ENCODE peak calls at places on chromosomes 16 and 17, in five cellular contexts. X, D, V, N and A are unnamed samples.
A peak's percentile ranks its signal among the peaks of the same experiment; 100 is the strongest.

GRCh38 chr16:28985611-28986041 is 774 bp downstream of the LAT start:
- DNase-seq in V (no peak), N (no peak), X (no peak), D (no peak), A (peak; percentile 28)

GRCh38 chr16:50281391-50282009 is 15.1 kb downstream of the ADCY7 start:
- DNase-seq in V (no peak), X (no peak), D (no peak), N (no peak), A (no peak)

GRCh38 chr16:27748868-27749546 is 199.1 kb downstream of the KATNIP start:
- DNase-seq in N (peak; percentile 85), X (peak; percentile 82), D (peak; percentile 25), V (peak; percentile 44), A (peak; percentile 93)

GRCh38 chr17:73137376-73137775 is 27.4 kb upstream of the SSTR2 start:
- DNase-seq in D (no peak), N (no peak), X (no peak), V (no peak), A (no peak)

GRCh38 chr17:83145358-83145738 is 65.9 kb downstream of the METRNL start:
- DNase-seq in X (no peak), D (no peak), N (no peak), V (no peak), A (no peak)

GRCh38 chr17:44977740-44978584 is 9.9 kb upstream of the C1QL1 start:
- DNase-seq in N (no peak), V (no peak), X (no peak), D (no peak), A (peak; percentile 68)

GRCh38 chr16:30561212-30561816 is 3.1 kb upstream of the ZNF764 start:
- DNase-seq in D (no peak), X (peak; percentile 76), N (no peak), V (no peak), A (peak; percentile 76)

GRCh38 chr17:52470553-52470952 is 312.0 kb upstream of the CA10 start:
- DNase-seq in X (no peak), N (no peak), V (no peak), D (no peak), A (no peak)

GRCh38 chr17:75933836-75934235 is 7.0 kb downstream of the FBF1 start:
- DNase-seq in D (no peak), V (no peak), X (no peak), N (no peak), A (no peak)

GRCh38 chr16:87828071-87828971 is 41.0 kb downstream of the SLC7A5 start:
- DNase-seq in X (no peak), D (no peak), N (no peak), V (no peak), A (no peak)

GRCh38 chr17:67837965-67838364 is 12.7 kb downstream of the BPTF start:
- DNase-seq in N (no peak), D (no peak), V (no peak), X (no peak), A (no peak)

GRCh38 chr16:73202176-73202729 is 154.3 kb upstream of the ZFHX3 start:
- DNase-seq in D (no peak), N (peak; percentile 98), V (no peak), X (no peak), A (no peak)

GRCh38 chr16:6335072-6335471 is 997.6 kb upstream of the RBFOX1 start:
- DNase-seq in D (no peak), N (no peak), V (peak; percentile 61), X (peak; percentile 86), A (peak; percentile 42)

GRCh38 chr17:44959821-44960523 is 8.1 kb downstream of the C1QL1 start:
- DNase-seq in D (no peak), N (no peak), X (peak; percentile 67), V (no peak), A (no peak)

GRCh38 chr16:88784074-88784855 is 755 bp downstream of the PIEZO1 start:
- DNase-seq in V (no peak), D (no peak), N (no peak), X (peak; percentile 87), A (peak; percentile 95)

GRCh38 chr17:7179317-7180254 is at the start of gene ASGR1:
- DNase-seq in V (no peak), X (no peak), N (no peak), D (no peak), A (peak; percentile 46)

GRCh38 chr16:66382171-66382965 is 15.9 kb downstream of the CDH5 start:
- DNase-seq in N (peak; percentile 37), X (peak; percentile 78), D (no peak), V (peak; percentile 32), A (peak; percentile 39)

DNA sequence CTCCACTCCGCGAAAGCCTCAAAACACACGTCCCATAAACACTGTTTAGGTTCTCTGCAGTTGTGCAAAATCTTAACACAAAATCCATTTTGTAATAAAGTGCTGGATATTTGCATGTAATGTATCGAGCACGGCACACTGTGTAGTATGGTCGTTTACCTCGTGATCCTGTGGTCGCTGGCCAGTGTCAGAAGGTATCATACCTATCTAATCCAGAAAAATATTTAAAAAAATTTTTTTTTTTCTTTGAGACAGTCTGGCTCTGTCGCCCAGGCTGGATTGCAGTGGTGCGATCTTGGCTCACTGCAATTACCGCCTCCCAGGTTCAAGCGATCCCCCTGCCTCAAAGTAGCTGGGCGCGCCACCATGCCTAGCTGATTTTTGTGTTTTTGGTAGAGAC is 996 bp downstream of the RPL38 start:
- DNase-seq in X (no peak), N (no peak), D (no peak), V (no peak), A (no peak)
- H3K36me3 ChIP-seq in X (peaks cover 56% of the 10 kb centered on the region), N (peaks cover 9% of the 10 kb centered on the region), D (peaks cover 8% of the 10 kb centered on the region), V (peaks cover 56% of the 10 kb centered on the region), A (peaks cover 28% of the 10 kb centered on the region)

DNA sequence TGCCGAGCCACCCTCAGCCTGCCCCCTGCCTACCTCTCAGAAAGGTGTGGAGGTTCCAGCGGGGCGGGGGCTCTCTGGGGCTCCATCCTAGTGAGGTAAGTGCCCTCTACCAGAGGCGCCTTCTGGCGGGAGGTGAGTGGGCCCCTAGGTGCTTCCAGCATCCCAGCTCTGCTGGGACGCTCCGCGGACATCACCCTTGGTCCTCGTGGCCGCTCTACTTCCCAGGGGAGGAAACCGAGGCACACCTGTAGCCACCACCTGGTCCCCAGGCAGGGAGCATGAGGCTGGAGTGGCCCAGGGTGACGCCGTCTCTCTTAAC is 1.4 kb downstream of the MCRIP2 start:
- DNase-seq in N (no peak), D (no peak), X (no peak), V (no peak), A (peak; percentile 74)
- H3K4me3 ChIP-seq in N (peak overlapping the region; percentile 59), D (no peak overlapping the region), X (peak overlapping the region; percentile 77), V (peak overlapping the region; percentile 89), A (peak overlapping the region; percentile 70)

GRCh38 chr17:48025040-48025903 is 12.3 kb downstream of the COPZ2 start:
- DNase-seq in X (peak; percentile 100), D (peak; percentile 96), V (peak; percentile 79), N (peak; percentile 84), A (peak; percentile 97)

GRCh38 chr17:48021964-48022363 is 15.6 kb downstream of the COPZ2 start:
- DNase-seq in V (no peak), N (no peak), D (no peak), X (no peak), A (no peak)

GRCh38 chr17:48023408-48024148 is 14.0 kb downstream of the COPZ2 start:
- DNase-seq in V (peak; percentile 69), X (peak; percentile 97), N (no peak), D (peak; percentile 30), A (peak; percentile 97)

GRCh38 chr17:48024149-48025039 is 13.2 kb downstream of the COPZ2 start:
- DNase-seq in X (peak; percentile 85), V (no peak), D (peak; percentile 32), N (no peak), A (peak; percentile 64)

GRCh38 chr17:48022906-48023305 is 14.7 kb downstream of the COPZ2 start:
- DNase-seq in X (no peak), N (no peak), V (no peak), D (no peak), A (no peak)
- H3K27me3 ChIP-seq in X (peaks cover 30% of the 10 kb centered on the region), N (no peaks in the 10 kb centered on the region), V (peaks cover 18% of the 10 kb centered on the region), D (peaks cover 11% of the 10 kb centered on the region), A (peaks cover 22% of the 10 kb centered on the region)

GRCh38 chr16:23578096-23578830 is 17.9 kb downstream of the NDUFAB1 start:
- DNase-seq in D (no peak), X (no peak), V (no peak), N (no peak), A (no peak)
- H3K36me3 ChIP-seq in D (peaks cover 7% of the 10 kb centered on the region), X (peaks cover 78% of the 10 kb centered on the region), V (peaks cover 81% of the 10 kb centered on the region), N (peaks cover 12% of the 10 kb centered on the region), A (peaks cover 12% of the 10 kb centered on the region)

DNA sequence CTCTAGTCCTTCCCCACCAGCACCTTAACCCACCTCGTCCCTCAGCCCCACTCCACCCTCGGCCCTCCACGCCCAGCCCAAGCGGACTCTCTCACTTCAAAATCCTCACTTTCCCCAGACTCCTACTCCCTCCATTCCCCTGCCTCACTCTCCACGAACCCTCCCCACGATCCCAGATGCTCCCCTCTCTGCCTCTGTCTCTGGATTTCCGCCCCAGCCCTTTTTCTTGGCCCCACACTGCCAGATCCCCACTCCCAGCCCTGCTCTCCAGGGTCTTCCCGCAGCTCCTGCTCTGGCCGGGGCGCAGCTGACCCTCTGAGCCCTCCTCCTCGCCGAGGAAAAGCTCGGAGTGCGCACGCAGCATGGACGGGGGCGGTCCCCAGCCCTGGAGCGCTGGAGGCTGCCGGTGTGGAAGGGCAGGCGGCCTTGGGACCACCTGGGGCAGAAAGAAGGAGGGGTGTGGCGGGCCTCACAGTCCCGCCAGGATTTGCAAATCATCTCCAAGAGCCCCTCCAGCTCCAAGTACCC is at the start of gene TMEM114:
- DNase-seq in N (no peak), D (no peak), X (peak; percentile 84), V (no peak), A (peak; percentile 88)
- H3K4me3 ChIP-seq in N (no peak within 1 kb of the TSS), D (no peak within 1 kb of the TSS), X (peak within 1 kb of the TSS; percentile 75), V (peak within 1 kb of the TSS; percentile 57), A (peak within 1 kb of the TSS; percentile 50)

GRCh38 chr17:48542956-48543853 is 1.7 kb downstream of the HOXB2 start:
- DNase-seq in X (peak; percentile 93), D (no peak), V (no peak), N (no peak), A (peak; percentile 87)
- H3K27me3 ChIP-seq in X (peaks cover 96% of the 10 kb centered on the region), D (no peaks in the 10 kb centered on the region), V (peaks cover 92% of the 10 kb centered on the region), N (peaks cover 13% of the 10 kb centered on the region), A (peaks cover 87% of the 10 kb centered on the region)

DNA sequence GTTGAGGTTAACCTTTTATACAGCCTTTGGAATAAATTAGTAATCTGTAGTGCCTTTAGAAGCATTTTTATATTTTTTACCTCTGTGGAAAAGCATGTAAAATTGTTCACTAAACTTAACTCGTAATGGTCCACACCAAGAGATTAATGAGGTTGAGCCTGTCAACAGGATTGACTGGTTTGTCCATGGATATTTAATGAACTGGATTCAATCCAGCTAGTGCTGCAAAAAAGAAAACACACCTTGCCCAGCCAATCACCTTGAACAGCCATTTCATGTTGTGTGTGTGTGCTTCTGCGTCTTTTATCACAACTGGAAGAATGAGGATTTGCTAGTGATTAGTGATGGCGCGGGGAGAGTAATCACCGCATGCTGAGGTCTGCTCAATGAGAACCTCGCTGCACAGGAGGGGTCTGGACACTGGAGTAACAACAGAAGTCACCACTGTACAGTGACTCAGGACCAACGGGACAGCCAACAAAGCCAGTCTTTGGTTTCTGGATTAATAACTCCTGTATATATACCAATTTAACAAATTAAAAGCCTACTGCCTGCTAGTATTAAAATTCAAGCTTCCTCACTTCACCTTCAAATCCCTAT is 33.7 kb downstream of the LITAFD start:
- DNase-seq in V (no peak), N (no peak), X (no peak), D (no peak), A (no peak)
- H3K36me3 ChIP-seq in V (peaks cover 97% of the 10 kb centered on the region), N (peaks cover 19% of the 10 kb centered on the region), X (peaks cover 80% of the 10 kb centered on the region), D (peaks cover 19% of the 10 kb centered on the region), A (peaks cover 29% of the 10 kb centered on the region)

GRCh38 chr17:9837551-9838471 is 12.1 kb downstream of the GLP2R start:
- DNase-seq in D (no peak), X (peak; percentile 52), N (peak; percentile 49), V (no peak), A (no peak)
- H3K4me3 ChIP-seq in D (no peak overlapping the region), X (no peak overlapping the region), N (no peak overlapping the region), V (no peak overlapping the region), A (no peak overlapping the region)